ENCODE peak calls at places on chromosomes 1 and 21, in nine cellular contexts. One of them, this sample, is unnamed. For H3K4me1, the result is how much of the 10 kb centered on the place peaks cover.

GRCh38 chr1:65948609-65949229 is 156.0 kb downstream of the PDE4B start:
- DNase-seq in right atrium auricular region: no peak
- DNase-seq in neural progenitor cell: no peak
- DNase-seq in naive thymus-derived CD4-positive, alpha-beta T cell: no peak
- DNase-seq in Panc1: no peak
- DNase-seq in GM23248: peak
- DNase-seq in PC-9: no peak
- DNase-seq in GM23338: no peak
- DNase-seq in adrenal gland: peak
- DNase-seq in this sample: no peak

GRCh38 chr1:159008744-159009188 is 941 bp upstream of the IFI16 start:
- DNase-seq in right atrium auricular region: no peak
- DNase-seq in neural progenitor cell: no peak
- DNase-seq in naive thymus-derived CD4-positive, alpha-beta T cell: peak
- DNase-seq in Panc1: no peak
- DNase-seq in GM23248: no peak
- DNase-seq in PC-9: no peak
- DNase-seq in GM23338: no peak
- DNase-seq in adrenal gland: no peak
- DNase-seq in this sample: no peak

GRCh38 chr1:167369933-167370332 is 148.4 kb downstream of the CD247 start:
- DNase-seq in right atrium auricular region: no peak
- DNase-seq in neural progenitor cell: no peak
- DNase-seq in naive thymus-derived CD4-positive, alpha-beta T cell: no peak
- DNase-seq in Panc1: no peak
- DNase-seq in GM23248: no peak
- DNase-seq in PC-9: no peak
- DNase-seq in GM23338: no peak
- DNase-seq in adrenal gland: no peak
- DNase-seq in this sample: no peak

GRCh38 chr21:41064325-41064724 is 103.6 kb upstream of the BACE2 start:
- DNase-seq in right atrium auricular region: no peak
- DNase-seq in neural progenitor cell: no peak
- DNase-seq in naive thymus-derived CD4-positive, alpha-beta T cell: no peak
- DNase-seq in Panc1: no peak
- DNase-seq in GM23248: peak
- DNase-seq in PC-9: no peak
- DNase-seq in GM23338: no peak
- DNase-seq in adrenal gland: no peak
- DNase-seq in this sample: no peak

GRCh38 chr1:30379684-30380624 is 343.4 kb downstream of the MATN1 start:
- DNase-seq in right atrium auricular region: peak
- DNase-seq in neural progenitor cell: peak
- DNase-seq in naive thymus-derived CD4-positive, alpha-beta T cell: peak
- DNase-seq in Panc1: peak
- DNase-seq in GM23248: peak
- DNase-seq in PC-9: no peak
- DNase-seq in GM23338: peak
- DNase-seq in adrenal gland: peak
- DNase-seq in this sample: no peak

GRCh38 chr1:212852105-212852688 is 4.7 kb upstream of the SPATA45 start:
- DNase-seq in right atrium auricular region: no peak
- DNase-seq in neural progenitor cell: no peak
- DNase-seq in naive thymus-derived CD4-positive, alpha-beta T cell: no peak
- DNase-seq in Panc1: no peak
- DNase-seq in GM23248: no peak
- DNase-seq in PC-9: no peak
- DNase-seq in GM23338: peak
- DNase-seq in adrenal gland: no peak
- DNase-seq in this sample: no peak

GRCh38 chr1:204139088-204139487 is 12.8 kb downstream of the ETNK2 start:
- DNase-seq in right atrium auricular region: no peak
- DNase-seq in neural progenitor cell: no peak
- DNase-seq in naive thymus-derived CD4-positive, alpha-beta T cell: no peak
- DNase-seq in Panc1: no peak
- DNase-seq in GM23248: no peak
- DNase-seq in PC-9: no peak
- DNase-seq in GM23338: no peak
- DNase-seq in adrenal gland: no peak
- DNase-seq in this sample: no peak

GRCh38 chr1:227320476-227320875 is 2.2 kb upstream of the CDC42BPA start:
- DNase-seq in right atrium auricular region: no peak
- DNase-seq in neural progenitor cell: peak
- DNase-seq in naive thymus-derived CD4-positive, alpha-beta T cell: no peak
- DNase-seq in Panc1: no peak
- DNase-seq in GM23248: no peak
- DNase-seq in PC-9: no peak
- DNase-seq in GM23338: no peak
- DNase-seq in adrenal gland: no peak
- DNase-seq in this sample: no peak

GRCh38 chr1:206933333-206933945 is 11.7 kb upstream of the FCMR start:
- DNase-seq in right atrium auricular region: no peak
- DNase-seq in neural progenitor cell: peak
- DNase-seq in naive thymus-derived CD4-positive, alpha-beta T cell: peak
- DNase-seq in Panc1: no peak
- DNase-seq in GM23248: peak
- DNase-seq in PC-9: no peak
- DNase-seq in GM23338: peak
- DNase-seq in adrenal gland: peak
- DNase-seq in this sample: no peak

GRCh38 chr1:9239622-9240401 is 5.2 kb downstream of the H6PD start:
- DNase-seq in right atrium auricular region: no peak
- DNase-seq in neural progenitor cell: peak
- DNase-seq in naive thymus-derived CD4-positive, alpha-beta T cell: peak
- DNase-seq in Panc1: no peak
- DNase-seq in GM23248: peak
- DNase-seq in PC-9: no peak
- DNase-seq in GM23338: no peak
- DNase-seq in adrenal gland: peak
- DNase-seq in this sample: peak

GRCh38 chr1:199279872-199280649 is 641.2 kb downstream of the PTPRC start:
- DNase-seq in right atrium auricular region: no peak
- DNase-seq in neural progenitor cell: no peak
- DNase-seq in naive thymus-derived CD4-positive, alpha-beta T cell: no peak
- DNase-seq in Panc1: no peak
- DNase-seq in GM23248: peak
- DNase-seq in PC-9: no peak
- DNase-seq in GM23338: no peak
- DNase-seq in adrenal gland: no peak
- DNase-seq in this sample: no peak

GRCh38 chr1:246837418-246838117 is 94.2 kb downstream of the AHCTF1 start:
- DNase-seq in right atrium auricular region: no peak
- DNase-seq in neural progenitor cell: no peak
- DNase-seq in naive thymus-derived CD4-positive, alpha-beta T cell: no peak
- DNase-seq in Panc1: no peak
- DNase-seq in GM23248: no peak
- DNase-seq in PC-9: no peak
- DNase-seq in GM23338: no peak
- DNase-seq in adrenal gland: no peak
- DNase-seq in this sample: no peak

GRCh38 chr1:154972517-154973343 is 1.8 kb upstream of the CKS1B start:
- DNase-seq in right atrium auricular region: peak
- DNase-seq in neural progenitor cell: peak
- DNase-seq in naive thymus-derived CD4-positive, alpha-beta T cell: no peak
- DNase-seq in Panc1: peak
- DNase-seq in GM23248: peak
- DNase-seq in PC-9: peak
- DNase-seq in GM23338: peak
- DNase-seq in adrenal gland: peak
- DNase-seq in this sample: peak

GRCh38 chr1:91718368-91718767 is 167.6 kb downstream of the TGFBR3 start:
- DNase-seq in right atrium auricular region: no peak
- DNase-seq in neural progenitor cell: no peak
- DNase-seq in naive thymus-derived CD4-positive, alpha-beta T cell: no peak
- DNase-seq in Panc1: no peak
- DNase-seq in GM23248: no peak
- DNase-seq in PC-9: no peak
- DNase-seq in GM23338: no peak
- DNase-seq in adrenal gland: no peak
- DNase-seq in this sample: no peak

GRCh38 chr1:96360036-96360795 is 361.4 kb upstream of the PTBP2 start:
- DNase-seq in right atrium auricular region: no peak
- DNase-seq in neural progenitor cell: no peak
- DNase-seq in naive thymus-derived CD4-positive, alpha-beta T cell: no peak
- DNase-seq in Panc1: no peak
- DNase-seq in GM23248: peak
- DNase-seq in PC-9: no peak
- DNase-seq in GM23338: no peak
- DNase-seq in adrenal gland: no peak
- DNase-seq in this sample: no peak
- H3K4me1 ChIP-seq in right atrium auricular region: under half
- H3K4me1 ChIP-seq in neural progenitor cell: under half
- H3K4me1 ChIP-seq in naive thymus-derived CD4-positive, alpha-beta T cell: under half
- H3K4me1 ChIP-seq in Panc1: under half
- H3K4me1 ChIP-seq in GM23248: half or more
- H3K4me1 ChIP-seq in PC-9: under half
- H3K4me1 ChIP-seq in GM23338: under half
- H3K4me1 ChIP-seq in adrenal gland: under half
- H3K4me1 ChIP-seq in this sample: under half

GRCh38 chr1:1163538-1164070 is 10.1 kb upstream of the TTLL10 start:
- DNase-seq in right atrium auricular region: no peak
- DNase-seq in neural progenitor cell: no peak
- DNase-seq in naive thymus-derived CD4-positive, alpha-beta T cell: no peak
- DNase-seq in Panc1: no peak
- DNase-seq in GM23248: no peak
- DNase-seq in PC-9: peak
- DNase-seq in GM23338: no peak
- DNase-seq in adrenal gland: no peak
- DNase-seq in this sample: no peak
- H3K27ac ChIP-seq in right atrium auricular region: no peak
- H3K27ac ChIP-seq in neural progenitor cell: no peak
- H3K27ac ChIP-seq in naive thymus-derived CD4-positive, alpha-beta T cell: no peak
- H3K27ac ChIP-seq in Panc1: no peak
- H3K27ac ChIP-seq in GM23248: no peak
- H3K27ac ChIP-seq in PC-9: peak
- H3K27ac ChIP-seq in GM23338: no peak
- H3K27ac ChIP-seq in adrenal gland: no peak
- H3K27ac ChIP-seq in this sample: no peak

GRCh38 chr1:180911640-180912161 is 996 bp upstream of the KIAA1614 start:
- DNase-seq in right atrium auricular region: no peak
- DNase-seq in neural progenitor cell: no peak
- DNase-seq in naive thymus-derived CD4-positive, alpha-beta T cell: no peak
- DNase-seq in Panc1: no peak
- DNase-seq in GM23248: peak
- DNase-seq in PC-9: no peak
- DNase-seq in GM23338: peak
- DNase-seq in adrenal gland: peak
- DNase-seq in this sample: no peak

GRCh38 chr1:180912211-180912800 is 391 bp upstream of the KIAA1614 start:
- DNase-seq in right atrium auricular region: no peak
- DNase-seq in neural progenitor cell: peak
- DNase-seq in naive thymus-derived CD4-positive, alpha-beta T cell: no peak
- DNase-seq in Panc1: no peak
- DNase-seq in GM23248: peak
- DNase-seq in PC-9: no peak
- DNase-seq in GM23338: peak
- DNase-seq in adrenal gland: no peak
- DNase-seq in this sample: no peak

GRCh38 chr1:180916012-180916770 is 3.5 kb downstream of the KIAA1614 start:
- DNase-seq in right atrium auricular region: no peak
- DNase-seq in neural progenitor cell: no peak
- DNase-seq in naive thymus-derived CD4-positive, alpha-beta T cell: no peak
- DNase-seq in Panc1: no peak
- DNase-seq in GM23248: no peak
- DNase-seq in PC-9: no peak
- DNase-seq in GM23338: no peak
- DNase-seq in adrenal gland: no peak
- DNase-seq in this sample: no peak

GRCh38 chr1:180915426-180915965 is 2.8 kb downstream of the KIAA1614 start:
- DNase-seq in right atrium auricular region: no peak
- DNase-seq in neural progenitor cell: no peak
- DNase-seq in naive thymus-derived CD4-positive, alpha-beta T cell: no peak
- DNase-seq in Panc1: no peak
- DNase-seq in GM23248: no peak
- DNase-seq in PC-9: no peak
- DNase-seq in GM23338: no peak
- DNase-seq in adrenal gland: no peak
- DNase-seq in this sample: no peak

GRCh38 chr1:180912801-180913616 is at the start of gene KIAA1614:
- DNase-seq in right atrium auricular region: no peak
- DNase-seq in neural progenitor cell: peak
- DNase-seq in naive thymus-derived CD4-positive, alpha-beta T cell: no peak
- DNase-seq in Panc1: no peak
- DNase-seq in GM23248: peak
- DNase-seq in PC-9: no peak
- DNase-seq in GM23338: peak
- DNase-seq in adrenal gland: no peak
- DNase-seq in this sample: peak
- H3K4me3 ChIP-seq in right atrium auricular region: peak
- H3K4me3 ChIP-seq in neural progenitor cell: peak
- H3K4me3 ChIP-seq in naive thymus-derived CD4-positive, alpha-beta T cell: no peak
- H3K4me3 ChIP-seq in Panc1: peak
- H3K4me3 ChIP-seq in GM23248: peak
- H3K4me3 ChIP-seq in PC-9: no peak
- H3K4me3 ChIP-seq in GM23338: peak
- H3K4me3 ChIP-seq in adrenal gland: no peak
- H3K4me3 ChIP-seq in this sample: peak

GRCh38 chr1:230270940-230271325 is 155.2 kb downstream of the PGBD5 start:
- DNase-seq in right atrium auricular region: no peak
- DNase-seq in neural progenitor cell: no peak
- DNase-seq in naive thymus-derived CD4-positive, alpha-beta T cell: no peak
- DNase-seq in Panc1: no peak
- DNase-seq in GM23248: no peak
- DNase-seq in PC-9: no peak
- DNase-seq in GM23338: no peak
- DNase-seq in adrenal gland: no peak
- DNase-seq in this sample: no peak

GRCh38 chr1:230271396-230272035 is 154.6 kb downstream of the PGBD5 start:
- DNase-seq in right atrium auricular region: no peak
- DNase-seq in neural progenitor cell: no peak
- DNase-seq in naive thymus-derived CD4-positive, alpha-beta T cell: no peak
- DNase-seq in Panc1: no peak
- DNase-seq in GM23248: no peak
- DNase-seq in PC-9: no peak
- DNase-seq in GM23338: no peak
- DNase-seq in adrenal gland: no peak
- DNase-seq in this sample: no peak

GRCh38 chr1:230274254-230274653 is 151.9 kb downstream of the PGBD5 start:
- DNase-seq in right atrium auricular region: no peak
- DNase-seq in neural progenitor cell: no peak
- DNase-seq in naive thymus-derived CD4-positive, alpha-beta T cell: no peak
- DNase-seq in Panc1: no peak
- DNase-seq in GM23248: no peak
- DNase-seq in PC-9: no peak
- DNase-seq in GM23338: no peak
- DNase-seq in adrenal gland: peak
- DNase-seq in this sample: no peak

GRCh38 chr1:230273141-230273710 is 152.9 kb downstream of the PGBD5 start:
- DNase-seq in right atrium auricular region: no peak
- DNase-seq in neural progenitor cell: no peak
- DNase-seq in naive thymus-derived CD4-positive, alpha-beta T cell: no peak
- DNase-seq in Panc1: no peak
- DNase-seq in GM23248: no peak
- DNase-seq in PC-9: no peak
- DNase-seq in GM23338: no peak
- DNase-seq in adrenal gland: peak
- DNase-seq in this sample: no peak

DNA sequence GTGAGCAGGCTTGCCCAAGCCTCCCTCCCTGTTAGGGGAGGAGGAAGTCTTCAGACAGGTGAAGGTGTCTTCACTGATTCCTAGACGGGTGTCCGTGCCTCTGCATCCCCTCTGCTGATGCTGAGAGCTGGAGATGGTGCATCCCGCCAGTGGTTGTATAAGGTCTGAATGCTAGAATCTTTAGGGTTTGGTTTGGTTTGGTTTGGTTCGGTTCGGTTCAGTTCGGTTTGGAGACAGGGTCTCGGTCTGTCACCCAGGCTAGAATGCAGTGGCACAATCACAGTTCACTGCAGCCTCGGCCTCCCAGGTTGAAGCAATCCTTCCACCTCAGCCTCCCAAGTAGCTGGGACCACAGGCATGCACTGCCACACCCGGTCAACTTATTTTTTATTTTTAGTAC is 153.6 kb downstream of the PGBD5 start:
- DNase-seq in right atrium auricular region: no peak
- DNase-seq in neural progenitor cell: no peak
- DNase-seq in naive thymus-derived CD4-positive, alpha-beta T cell: no peak
- DNase-seq in Panc1: no peak
- DNase-seq in GM23248: no peak
- DNase-seq in PC-9: no peak
- DNase-seq in GM23338: no peak
- DNase-seq in adrenal gland: peak
- DNase-seq in this sample: no peak
- H3K4me1 ChIP-seq in right atrium auricular region: under half
- H3K4me1 ChIP-seq in neural progenitor cell: under half
- H3K4me1 ChIP-seq in naive thymus-derived CD4-positive, alpha-beta T cell: under half
- H3K4me1 ChIP-seq in Panc1: under half
- H3K4me1 ChIP-seq in GM23248: under half
- H3K4me1 ChIP-seq in PC-9: under half
- H3K4me1 ChIP-seq in GM23338: under half
- H3K4me1 ChIP-seq in adrenal gland: under half
- H3K4me1 ChIP-seq in this sample: under half

This sample was measured in psoas muscle.